ENCODE peak calls at places on chromosomes 16 and 17, in six cellular contexts. T is A673, P is omental fat pad, H is endodermal cell, X is bronchial epithelial cell, D is endothelial cell. G is an unnamed sample.

GRCh38 chr17:17868637-17869522 is 32.1 kb upstream of the SREBF1 start:
- DNase-seq in X (no peak), H (peak), T (peak), D (peak), P (no peak), G (no peak)

GRCh38 chr16:63613701-63614100 is 1508.2 kb downstream of the CDH11 start:
- DNase-seq in X (peak), D (no peak), T (no peak), P (no peak), H (no peak), G (peak)

GRCh38 chr16:87418644-87419043 is 26.5 kb downstream of the MAP1LC3B start:
- DNase-seq in D (no peak), X (no peak), H (no peak), P (no peak), T (no peak), G (no peak)

GRCh38 chr16:86590501-86591144 is 12.3 kb downstream of the FOXL1 start:
- DNase-seq in D (no peak), P (no peak), T (no peak), X (peak), H (no peak), G (peak)

GRCh38 chr17:57623620-57624019 is 121.5 kb downstream of the CCDC182 start:
- DNase-seq in X (no peak), D (no peak), H (no peak), T (no peak), P (no peak), G (no peak)

GRCh38 chr16:76207270-76207669 is 69.9 kb upstream of the CNTNAP4 start:
- DNase-seq in X (no peak), H (peak), T (no peak), D (no peak), P (no peak), G (no peak)

GRCh38 chr17:4161560-4162221 is 18.7 kb downstream of the CYB5D2 start:
- DNase-seq in P (no peak), X (no peak), D (no peak), H (peak), T (no peak), G (peak)

GRCh38 chr17:38322156-38322779 is 21.5 kb downstream of the GPR179 start:
- DNase-seq in D (peak), T (peak), H (peak), X (peak), P (peak), G (peak)

GRCh38 chr16:86566966-86567700 is 504 bp downstream of the FOXC2 start:
- DNase-seq in X (no peak), H (peak), P (no peak), D (peak), T (peak), G (peak)

GRCh38 chr16:81006472-81007311 is at the start of the genes CENPN and CMC2:
- DNase-seq in D (peak), T (peak), H (peak), X (peak), P (peak), G (peak)

GRCh38 chr16:17389392-17389791 is 81.4 kb downstream of the XYLT1 start:
- DNase-seq in P (no peak), H (no peak), T (no peak), D (no peak), X (peak), G (peak)

DNA sequence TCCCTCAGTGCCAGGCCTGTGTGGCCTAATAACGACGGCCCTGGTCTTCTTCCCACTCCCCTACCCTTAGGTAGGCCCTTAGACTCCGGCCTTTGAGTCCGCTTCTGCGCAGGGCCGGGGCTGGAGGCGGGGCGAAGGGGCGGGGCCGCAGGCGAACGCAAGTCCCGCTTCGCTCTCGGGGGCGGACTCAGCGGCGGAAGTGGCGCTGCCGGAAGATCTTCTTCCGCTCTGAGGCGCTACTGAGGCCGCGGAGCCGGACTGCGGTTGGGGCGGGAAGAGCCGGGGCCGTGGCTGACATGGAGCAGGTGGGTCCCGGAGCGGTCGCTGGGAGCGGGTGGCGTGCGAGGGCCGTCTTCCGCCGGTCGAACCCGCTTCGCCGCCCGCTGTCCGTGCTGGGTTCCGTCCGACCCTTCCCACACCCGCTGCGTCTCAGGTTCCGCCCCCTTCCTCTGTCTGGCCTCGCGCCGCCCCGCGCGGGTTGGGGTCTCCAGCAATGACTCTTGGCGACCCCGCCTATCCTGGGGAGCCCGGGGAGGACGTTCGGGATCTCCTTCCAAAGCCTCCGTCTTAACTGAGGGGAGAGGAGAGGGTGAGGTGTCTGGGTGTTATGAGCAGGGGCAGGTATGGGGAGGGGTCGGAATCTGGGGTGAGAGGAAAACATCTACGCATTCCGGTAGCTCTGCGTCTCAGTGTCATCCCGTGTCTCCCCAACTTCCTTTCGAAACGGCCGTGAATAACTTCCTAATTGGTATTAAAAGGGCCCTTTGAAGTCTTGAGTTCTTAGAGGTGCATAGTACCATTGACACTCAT is at the start of gene STARD3:
- DNase-seq in D (peak), P (peak), T (peak), H (peak), X (peak), G (peak)
- TF ChIP-seq CTCF in D (peak), P (no peak), T (no peak), H (peak), X (peak), G (peak)

DNA sequence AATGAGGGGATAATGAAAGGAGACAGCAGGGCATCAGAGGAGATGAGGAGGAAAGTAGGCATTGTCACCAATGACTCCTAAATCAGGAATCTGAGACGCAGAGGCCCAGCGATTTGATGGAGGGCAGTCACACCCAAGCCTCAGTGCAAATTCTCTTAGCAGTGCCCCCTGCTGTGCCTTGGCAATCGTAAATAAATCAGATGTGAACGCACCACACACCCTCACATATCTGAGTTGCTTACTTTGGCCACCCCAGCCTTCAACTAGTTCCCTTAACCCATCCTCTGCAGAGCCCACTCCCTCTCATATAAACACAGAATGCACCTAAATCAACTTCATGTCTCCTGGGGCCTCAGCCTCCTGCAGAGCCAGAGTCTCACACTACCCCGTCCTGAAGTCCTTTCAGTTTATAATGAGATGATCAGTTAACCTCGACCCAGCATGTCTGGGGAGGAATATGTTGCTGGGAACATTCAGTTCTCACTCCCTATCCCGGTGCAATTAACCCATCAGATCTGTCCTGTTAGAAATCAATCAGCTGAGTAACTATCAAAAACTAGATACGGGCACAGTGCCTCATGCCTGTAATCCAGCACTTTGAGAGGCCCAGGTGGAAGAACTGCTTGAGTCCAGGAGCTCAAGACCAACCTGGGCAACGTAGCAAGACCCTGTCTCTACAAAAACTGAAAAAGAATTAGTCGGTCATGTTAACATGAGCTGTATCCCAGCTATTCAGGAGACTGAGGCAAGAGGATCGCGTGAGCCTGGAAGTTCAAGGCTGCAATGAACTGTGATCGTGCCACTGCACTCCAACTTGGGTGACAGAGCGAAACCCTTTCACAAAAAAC is 78.4 kb downstream of the SLC39A11 start:
- DNase-seq in D (no peak), H (peak), P (no peak), X (no peak), T (peak), G (peak)
- TF ChIP-seq CTCF in D (no peak), H (no peak), P (no peak), X (no peak), T (no peak), G (no peak)

DNA sequence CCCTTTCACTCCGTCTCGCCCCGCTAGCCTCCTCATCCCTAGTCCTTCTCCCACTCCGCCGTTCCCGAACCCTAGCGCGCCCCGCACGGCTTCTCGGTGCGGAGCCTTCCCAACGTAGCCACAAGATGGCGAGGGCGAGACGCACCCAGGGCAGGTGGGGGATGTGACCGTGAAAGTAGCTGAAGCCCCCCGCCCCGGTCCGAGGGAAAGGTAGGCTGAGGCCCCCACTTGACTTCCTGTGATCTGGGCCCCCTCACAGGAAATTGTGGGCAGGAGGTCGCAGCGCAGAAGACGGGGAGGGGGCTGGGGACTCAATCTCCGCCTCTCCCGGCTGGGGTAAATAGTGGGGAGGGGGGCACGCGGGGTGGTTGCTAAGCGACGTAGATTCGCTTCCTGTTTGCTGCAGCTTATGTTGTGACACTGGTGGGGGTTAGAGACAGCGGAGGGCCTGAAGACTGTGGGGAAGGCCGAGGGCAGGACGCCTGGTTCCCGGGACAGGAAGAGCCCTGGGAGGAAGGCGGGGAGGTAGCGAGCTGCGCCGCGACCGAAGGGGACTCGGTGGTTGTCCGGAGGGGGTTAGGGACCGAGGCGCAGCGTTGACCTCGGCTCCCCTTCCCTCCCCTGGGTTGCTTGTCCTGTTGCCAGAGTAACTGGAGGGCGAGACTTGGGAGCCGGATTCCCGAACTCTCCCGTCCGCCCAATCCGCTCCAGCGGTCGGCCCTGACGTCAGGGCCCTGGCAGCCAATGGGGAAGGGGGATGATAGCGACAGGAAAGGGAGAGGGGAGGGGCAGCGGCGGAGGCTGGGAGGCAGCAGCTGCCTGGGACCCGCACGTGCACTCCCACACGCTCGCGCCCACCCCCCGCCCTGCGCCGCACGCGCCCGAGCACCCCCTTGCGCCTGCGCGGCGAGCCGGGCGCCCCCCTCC is 1.1 kb downstream of the KDM6B start:
- DNase-seq in D (peak), X (peak), T (peak), P (peak), H (peak), G (peak)
- TF ChIP-seq CTCF in D (peak), X (peak), T (peak), P (peak), H (peak), G (peak)

GRCh38 chr16:29736112-29736511 is 9.7 kb downstream of the C16orf54 start:
- DNase-seq in H (no peak), X (no peak), T (no peak), D (no peak), P (no peak), G (no peak)
- TF ChIP-seq CTCF in H (peak), X (no peak), T (no peak), D (no peak), P (no peak), G (no peak)

GRCh38 chr16:734208-734980 is 6.4 kb downstream of the CIAO3 start:
- DNase-seq in H (peak), X (no peak), D (no peak), T (no peak), P (no peak), G (no peak)

GRCh38 chr16:732936-733335 is 6.0 kb downstream of the HAGHL start:
- DNase-seq in X (peak), P (no peak), T (no peak), H (peak), D (no peak), G (no peak)

GRCh38 chr16:734981-735881 is 5.6 kb downstream of the CIAO3 start:
- DNase-seq in P (no peak), T (no peak), D (no peak), H (no peak), X (no peak), G (no peak)

GRCh38 chr16:732332-732731 is 5.4 kb downstream of the HAGHL start:
- DNase-seq in H (no peak), T (no peak), D (no peak), X (no peak), P (no peak), G (no peak)

DNA sequence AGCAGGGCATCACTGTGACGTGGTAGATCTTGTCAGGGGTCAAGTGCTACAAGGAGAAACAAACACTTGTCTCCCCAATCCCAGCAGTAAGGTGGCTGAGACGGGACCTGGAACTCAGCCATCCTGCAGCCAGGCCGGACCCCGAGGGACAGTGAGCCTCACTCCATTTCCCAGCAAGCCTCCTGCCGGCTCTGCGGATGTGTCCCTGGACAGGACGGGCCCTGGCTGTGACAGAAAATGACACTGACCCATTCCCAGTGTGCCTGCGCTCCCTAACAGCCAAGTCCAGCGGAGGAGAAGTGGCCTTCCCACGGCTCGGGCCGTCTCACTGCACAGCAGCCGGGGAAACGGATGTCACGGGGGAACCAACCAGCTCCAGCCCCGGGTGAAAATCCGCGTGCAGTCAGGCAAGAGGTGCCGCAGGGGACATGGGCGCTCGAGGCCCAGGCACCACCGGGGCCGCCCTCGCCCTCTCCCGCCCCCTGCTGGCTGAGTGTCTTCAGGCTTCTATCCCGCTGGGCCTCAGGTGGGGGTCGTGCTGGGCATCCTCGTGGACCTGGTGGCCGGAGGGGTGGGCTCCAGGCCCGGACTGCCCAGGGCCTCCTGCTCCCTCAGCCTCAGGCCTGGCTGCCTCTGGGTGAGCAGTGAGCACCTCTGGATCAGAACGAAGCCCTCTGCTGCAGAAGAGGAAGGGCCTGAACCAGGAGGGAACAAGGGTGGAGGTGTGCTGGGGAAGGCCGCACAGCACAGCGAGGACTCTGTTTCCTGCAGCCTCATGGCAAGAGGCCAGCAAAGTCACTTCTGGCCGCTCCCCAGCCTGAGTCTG is 6.7 kb downstream of the HAGHL start:
- DNase-seq in H (peak), T (no peak), P (no peak), X (no peak), D (peak), G (no peak)
- TF ChIP-seq CTCF in H (peak), T (no peak), P (no peak), X (peak), D (peak), G (peak)

GRCh38 chr17:68463211-68463990 is 6.1 kb upstream of the WIPI1 start:
- DNase-seq in D (no peak), H (no peak), T (no peak), P (no peak), X (no peak), G (no peak)
- TF ChIP-seq CTCF in D (no peak), H (peak), T (no peak), P (no peak), X (no peak), G (peak)

DNA sequence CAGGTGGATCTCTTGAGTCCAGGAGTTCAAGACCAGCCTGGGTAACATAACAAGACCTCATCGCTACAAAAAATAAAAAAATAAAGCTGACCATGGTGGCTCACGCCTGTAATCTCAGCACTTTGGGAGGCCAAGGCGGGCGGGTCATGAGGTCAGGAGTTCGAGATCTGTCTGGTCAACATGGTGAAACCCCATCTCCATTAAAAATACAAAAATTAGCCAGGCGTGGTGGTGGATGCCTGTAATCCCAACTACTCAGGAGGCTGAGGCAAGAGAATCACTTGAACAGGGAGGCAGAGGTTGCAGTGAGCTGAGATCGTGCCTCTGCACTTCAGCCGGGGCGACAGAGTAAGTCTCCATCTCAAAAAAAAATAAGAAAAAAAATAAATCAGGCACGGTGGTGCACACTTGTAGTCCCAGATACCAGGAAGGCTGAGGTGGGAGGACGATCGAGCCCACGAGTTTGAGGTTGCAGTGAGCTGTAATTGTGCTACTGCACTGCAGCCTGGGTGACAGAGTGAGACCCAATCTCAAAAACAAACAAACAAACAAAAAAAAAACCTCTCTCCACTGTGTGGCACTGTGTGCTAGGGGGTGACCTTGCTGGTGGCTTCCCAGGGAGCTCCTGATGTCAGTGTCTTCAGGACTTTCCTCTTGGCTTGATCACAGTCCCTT is 19.8 kb upstream of the MAPK3 start:
- DNase-seq in D (no peak), X (no peak), P (no peak), H (peak), T (no peak), G (peak)
- TF ChIP-seq CTCF in D (no peak), X (peak), P (no peak), H (peak), T (peak), G (no peak)

GRCh38 chr17:46061435-46061834 is 62.4 kb downstream of the STH start:
- DNase-seq in P (no peak), H (no peak), X (peak), T (peak), D (no peak), G (peak)
- TF ChIP-seq CTCF in P (no peak), H (peak), X (no peak), T (peak), D (peak), G (no peak)